ENCODE peak calls at places on chromosomes 11 and 22, in nine cellular contexts. S is Right ventricle myocardium inferior; D is chondrocyte; W is AG08395; P is Calu3; N is M059J; U is stimulated activated CD4-positive, alpha-beta T cell treated with anti-CD3 and anti-CD28 coated beads, Interleukin-1b, Interleukin-23, amount 100 ng/mL, for 1 hour; T is aorta; I is SK-MEL-5. X is an unnamed sample.

GRCh38 chr11:83033972-83034672 is 37.6 kb downstream of the RAB30 start:
- DNase-seq in S (no peak), D (no peak), W (peak; percentile 88), P (peak; percentile 2), N (peak; percentile 79), U (no peak), T (peak; percentile 61), I (no peak), X (peak; percentile 55)

GRCh38 chr11:4926607-4927006 is 2.5 kb upstream of the OR51G1 start:
- DNase-seq in S (no peak), D (no peak), W (no peak), P (no peak), N (no peak), U (no peak), T (no peak), I (no peak), X (no peak)

GRCh38 chr11:64566042-64566914 is 24.7 kb upstream of the SLC22A12 start:
- DNase-seq in S (no peak), D (no peak), W (peak; percentile 93), P (peak; percentile 36), N (peak; percentile 84), U (no peak), T (no peak), I (peak; percentile 42), X (no peak)

GRCh38 chr22:49566693-49567092 is 261.0 kb downstream of the BRD1 start:
- DNase-seq in S (no peak), D (peak; percentile 63), W (no peak), P (no peak), N (no peak), U (no peak), T (no peak), I (no peak), X (no peak)

GRCh38 chr11:13358871-13359270 is 81.3 kb downstream of the BMAL1 start:
- DNase-seq in S (no peak), D (no peak), W (peak; percentile 35), P (no peak), N (peak; percentile 43), U (no peak), T (no peak), I (no peak), X (no peak)

GRCh38 chr11:17743808-17744119 is 9.2 kb downstream of the KCNC1 start:
- DNase-seq in S (peak; percentile 20), D (peak; percentile 75), W (no peak), P (no peak), N (peak; percentile 78), U (no peak), T (no peak), I (no peak), X (no peak)

GRCh38 chr11:126149759-126150236 is 61.7 kb downstream of the RPUSD4 start:
- DNase-seq in S (no peak), D (peak; percentile 71), W (no peak), P (no peak), N (peak; percentile 76), U (no peak), T (no peak), I (no peak), X (no peak)

GRCh38 chr11:73969091-73969490 is 13.6 kb downstream of the UCP2 start:
- DNase-seq in S (no peak), D (no peak), W (no peak), P (no peak), N (no peak), U (no peak), T (no peak), I (no peak), X (no peak)

GRCh38 chr11:62298975-62299374 is at the start of gene SCGB1D4:
- DNase-seq in S (no peak), D (no peak), W (no peak), P (no peak), N (no peak), U (no peak), T (no peak), I (no peak), X (no peak)

GRCh38 chr11:19962795-19963163 is 197.5 kb downstream of the DBX1 start:
- DNase-seq in S (no peak), D (no peak), W (peak; percentile 78), P (no peak), N (peak; percentile 15), U (no peak), T (no peak), I (no peak), X (no peak)

GRCh38 chr11:134978388-134979088 is 566.5 kb upstream of the B3GAT1 start:
- DNase-seq in S (no peak), D (no peak), W (no peak), P (no peak), N (peak; percentile 38), U (no peak), T (no peak), I (peak; percentile 5), X (no peak)

GRCh38 chr11:121521145-121522042 is 68.6 kb upstream of the SORL1-AS1 start:
- DNase-seq in S (no peak), D (no peak), W (no peak), P (no peak), N (no peak), U (no peak), T (no peak), I (no peak), X (no peak)

GRCh38 chr11:130531061-130531460 is 82.6 kb downstream of the ADAMTS15 start:
- DNase-seq in S (no peak), D (no peak), W (peak; percentile 31), P (no peak), N (peak; percentile 62), U (no peak), T (no peak), I (no peak), X (no peak)

GRCh38 chr11:78564037-78564888 is 10.4 kb downstream of the NARS2 start:
- DNase-seq in S (no peak), D (no peak), W (peak; percentile 51), P (peak; percentile 43), N (peak; percentile 71), U (peak; percentile 3), T (no peak), I (peak; percentile 73), X (no peak)

GRCh38 chr11:34840736-34841386 is 75.3 kb downstream of the APIP start:
- DNase-seq in S (no peak), D (no peak), W (peak; percentile 19), P (peak; percentile 35), N (peak; percentile 30), U (no peak), T (peak; percentile 48), I (peak; percentile 74), X (no peak)

GRCh38 chr11:6895010-6895409 is 2.7 kb upstream of the OR2D2 start:
- DNase-seq in S (no peak), D (no peak), W (no peak), P (no peak), N (no peak), U (no peak), T (no peak), I (no peak), X (no peak)

GRCh38 chr11:128877726-128878125 is 10.6 kb upstream of the KCNJ1 start:
- DNase-seq in S (no peak), D (no peak), W (no peak), P (no peak), N (no peak), U (no peak), T (no peak), I (no peak), X (no peak)

GRCh38 chr11:123611698-123612097 is 42.7 kb downstream of the SCN3B start:
- DNase-seq in S (no peak), D (no peak), W (no peak), P (no peak), N (no peak), U (no peak), T (no peak), I (no peak), X (no peak)

GRCh38 chr11:85772700-85773099 is 38.2 kb downstream of the SYTL2 start:
- DNase-seq in S (no peak), D (no peak), W (peak; percentile 34), P (no peak), N (peak; percentile 16), U (no peak), T (no peak), I (no peak), X (no peak)

GRCh38 chr11:11580831-11581492 is 40.8 kb downstream of the GALNT18 start:
- DNase-seq in S (no peak), D (no peak), W (peak; percentile 19), P (no peak), N (no peak), U (no peak), T (no peak), I (no peak), X (no peak)

GRCh38 chr11:121741954-121742361 is 289.2 kb upstream of the SORL1-AS1 start:
- DNase-seq in S (peak; percentile 84), D (no peak), W (peak; percentile 36), P (no peak), N (no peak), U (no peak), T (peak; percentile 92), I (peak; percentile 39), X (peak; percentile 85)

GRCh38 chr22:40334899-40335298 is 11.4 kb upstream of the ADSL start:
- DNase-seq in S (no peak), D (no peak), W (no peak), P (no peak), N (no peak), U (no peak), T (no peak), I (no peak), X (no peak)

GRCh38 chr11:85626496-85626895 is 648 bp downstream of the DLG2 start:
- DNase-seq in S (no peak), D (no peak), W (no peak), P (no peak), N (no peak), U (no peak), T (no peak), I (no peak), X (no peak)

GRCh38 chr22:19522881-19523239 is 1.4 kb downstream of the CLDN5 start:
- DNase-seq in S (no peak), D (peak; percentile 82), W (no peak), P (no peak), N (no peak), U (no peak), T (no peak), I (no peak), X (no peak)

GRCh38 chr11:102177126-102177525 is 66.9 kb downstream of the YAP1 start:
- DNase-seq in S (no peak), D (no peak), W (no peak), P (no peak), N (peak; percentile 35), U (no peak), T (no peak), I (no peak), X (no peak)

GRCh38 chr11:1344056-1344635 is 34.7 kb upstream of the TOLLIP start:
- DNase-seq in S (no peak), D (no peak), W (no peak), P (no peak), N (no peak), U (no peak), T (no peak), I (no peak), X (no peak)

GRCh38 chr11:80505771-80506170 is 1064.9 kb upstream of the TENM4 start:
- DNase-seq in S (no peak), D (no peak), W (no peak), P (peak; percentile 3), N (peak; percentile 46), U (no peak), T (no peak), I (no peak), X (no peak)

GRCh38 chr11:103696130-103696529 is 340.3 kb upstream of the DDI1 start:
- DNase-seq in S (no peak), D (no peak), W (no peak), P (no peak), N (no peak), U (no peak), T (no peak), I (no peak), X (no peak)

GRCh38 chr11:73965076-73965763 is 14.4 kb downstream of the DNAJB13 start:
- DNase-seq in S (no peak), D (no peak), W (peak; percentile 31), P (no peak), N (peak; percentile 63), U (no peak), T (no peak), I (peak; percentile 64), X (peak; percentile 29)

GRCh38 chr22:42944409-42944808 is 70.5 kb downstream of the PACSIN2 start:
- DNase-seq in S (no peak), D (no peak), W (no peak), P (no peak), N (no peak), U (no peak), T (no peak), I (no peak), X (no peak)

GRCh38 chr11:12744831-12745502 is 70.7 kb downstream of the TEAD1 start:
- DNase-seq in S (no peak), D (no peak), W (no peak), P (no peak), N (no peak), U (no peak), T (no peak), I (no peak), X (peak; percentile 48)

X was measured in Right ventricle myocardium superior.